ENCODE peak calls at places on chromosomes 11 and 22, in six cellular contexts. T, D, E, A, P and G are unnamed samples.

GRCh38 chr11:27347949-27348879 is 14.8 kb downstream of the CCDC34 start:
- DNase-seq in T (no peak), D (no peak), E (no peak), A (no peak), P (no peak), G (no peak)

GRCh38 chr11:114084414-114084813 is 24.9 kb downstream of the ZBTB16 start:
- DNase-seq in T (no peak), D (no peak), E (no peak), A (no peak), P (no peak), G (no peak)

GRCh38 chr11:131356201-131356600 is 14.2 kb upstream of the NTM start:
- DNase-seq in T (peak; percentile 16), D (peak; percentile 18), E (no peak), A (no peak), P (no peak), G (no peak)

GRCh38 chr11:122781378-122782040 is 56.8 kb upstream of the CRTAM start:
- DNase-seq in T (peak; percentile 93), D (peak; percentile 82), E (peak; percentile 31), A (peak; percentile 82), P (peak; percentile 88), G (peak; percentile 74)

GRCh38 chr22:50691521-50691920 is 18.9 kb downstream of the SHANK3 start:
- DNase-seq in T (peak; percentile 29), D (peak; percentile 43), E (no peak), A (peak; percentile 72), P (peak; percentile 48), G (peak; percentile 58)

GRCh38 chr22:37564111-37564711 is 3.9 kb downstream of the CDC42EP1 start:
- DNase-seq in T (no peak), D (no peak), E (no peak), A (no peak), P (no peak), G (no peak)

GRCh38 chr11:68962527-68963250 is 18.1 kb downstream of the MRGPRD start:
- DNase-seq in T (no peak), D (no peak), E (no peak), A (no peak), P (no peak), G (peak; percentile 44)

GRCh38 chr11:35167451-35167954 is 28.5 kb downstream of the CD44 start:
- DNase-seq in T (peak; percentile 77), D (peak; percentile 51), E (no peak), A (no peak), P (peak; percentile 21), G (no peak)

GRCh38 chr11:84819128-84819527 is 808.0 kb downstream of the DLG2 start:
- DNase-seq in T (no peak), D (no peak), E (no peak), A (no peak), P (no peak), G (no peak)

GRCh38 chr22:28009272-28009827 is 90.3 kb upstream of the PITPNB start:
- DNase-seq in T (peak; percentile 39), D (peak; percentile 80), E (peak; percentile 35), A (peak; percentile 79), P (peak; percentile 82), G (peak; percentile 72)

GRCh38 chr11:124807660-124808270 is 7.6 kb upstream of the MSANTD2 start:
- DNase-seq in T (no peak), D (no peak), E (no peak), A (no peak), P (no peak), G (no peak)

GRCh38 chr11:61962213-61963015 is 5.0 kb downstream of the FTH1 start:
- DNase-seq in T (no peak), D (no peak), E (no peak), A (no peak), P (no peak), G (no peak)

GRCh38 chr11:113874096-113874919 is 1.1 kb downstream of the USP28 start:
- DNase-seq in T (no peak), D (no peak), E (no peak), A (no peak), P (no peak), G (no peak)

GRCh38 chr11:76806608-76807205 is 23.6 kb downstream of the TSKU start:
- DNase-seq in T (no peak), D (no peak), E (no peak), A (no peak), P (no peak), G (no peak)

GRCh38 chr11:47857485-47858168 is 9.5 kb upstream of the NUP160 start:
- DNase-seq in T (no peak), D (no peak), E (no peak), A (no peak), P (no peak), G (no peak)

GRCh38 chr11:2693271-2693833 is 6.4 kb downstream of the KCNQ1OT1 start:
- DNase-seq in T (no peak), D (no peak), E (no peak), A (no peak), P (no peak), G (no peak)